ENCODE peak calls at places on chromosome 17, in four cellular contexts. R, G, S and Z are unnamed samples.

GRCh38 chr17:57593739-57594462 is 151.2 kb downstream of the CCDC182 start:
- DNase-seq in G (no peak), R (no peak), S (no peak), Z (no peak)

GRCh38 chr17:50532452-50533024 is at the start of gene EPN3:
- DNase-seq in G (no peak), R (no peak), S (peak; percentile 21), Z (no peak)

GRCh38 chr17:27540300-27541105 is 84.3 kb downstream of the KSR1 start:
- DNase-seq in S (peak; percentile 100), G (peak; percentile 99), R (no peak), Z (peak; percentile 99)

GRCh38 chr17:44084131-44084538 is 13.6 kb downstream of the G6PC3 start:
- DNase-seq in R (peak; percentile 47), S (no peak), G (no peak), Z (peak; percentile 39)

GRCh38 chr17:80799553-80800403 is 191.9 kb upstream of the CHMP6 start:
- DNase-seq in G (no peak), S (no peak), R (no peak), Z (no peak)

GRCh38 chr17:73069164-73069774 is 23.2 kb downstream of the SLC39A11 start:
- DNase-seq in G (no peak), R (no peak), S (no peak), Z (no peak)

GRCh38 chr17:82267575-82268379 is 5.7 kb downstream of the CSNK1D start:
- DNase-seq in G (peak; percentile 80), S (peak; percentile 94), R (peak; percentile 35), Z (peak; percentile 96)

GRCh38 chr17:1275962-1276736 is 3.3 kb upstream of the TRARG1 start:
- DNase-seq in R (peak; percentile 74), G (no peak), S (peak; percentile 59), Z (peak; percentile 86)

GRCh38 chr17:8175795-8176196 is 384 bp downstream of the TMEM107 start:
- DNase-seq in S (no peak), G (no peak), R (no peak), Z (peak; percentile 18)

GRCh38 chr17:59711936-59712335 is 4.5 kb downstream of the VMP1 start:
- DNase-seq in S (no peak), G (no peak), R (no peak), Z (no peak)

GRCh38 chr17:77498875-77499698 is 358.3 kb downstream of the SEC14L1 start:
- DNase-seq in S (no peak), R (no peak), G (no peak), Z (no peak)

GRCh38 chr17:41666336-41666680 is 22.4 kb upstream of the EIF1 start:
- DNase-seq in S (peak; percentile 58), R (peak; percentile 60), G (no peak), Z (peak; percentile 47)

GRCh38 chr17:79609616-79610150 is 1.2 kb downstream of the RBFOX3 start:
- DNase-seq in S (no peak), G (no peak), R (no peak), Z (no peak)